ENCODE peak calls at places on chromosome 15, in five cellular contexts. One of them, this sample, is unnamed.
A peak's percentile ranks its signal among the peaks of the same experiment; 100 is the strongest.

GRCh38 chr15:69390575-69390974 is 23.6 kb upstream of the KIF23 start:
- DNase-seq in tibial nerve: no peak
- DNase-seq in epithelial cell of esophagus: peak; percentile 90
- DNase-seq in dorsolateral prefrontal cortex: no peak
- DNase-seq in right lobe of liver: no peak
- DNase-seq in this sample: no peak

GRCh38 chr15:83499476-83499875 is 52.3 kb downstream of the SH3GL3 start:
- DNase-seq in tibial nerve: no peak
- DNase-seq in right lobe of liver: no peak
- DNase-seq in epithelial cell of esophagus: no peak
- DNase-seq in dorsolateral prefrontal cortex: no peak
- DNase-seq in this sample: no peak

GRCh38 chr15:29103825-29104565 is 165.6 kb downstream of the NSMCE3 start:
- DNase-seq in tibial nerve: peak; percentile 44
- DNase-seq in right lobe of liver: no peak
- DNase-seq in dorsolateral prefrontal cortex: peak; percentile 88
- DNase-seq in epithelial cell of esophagus: peak; percentile 70
- DNase-seq in this sample: no peak

GRCh38 chr15:51336011-51336410 is 2.4 kb downstream of the CYP19A1 start:
- DNase-seq in epithelial cell of esophagus: no peak
- DNase-seq in right lobe of liver: no peak
- DNase-seq in tibial nerve: no peak
- DNase-seq in dorsolateral prefrontal cortex: no peak
- DNase-seq in this sample: no peak

GRCh38 chr15:50377867-50378751 is 23.1 kb upstream of the GABPB1 start:
- DNase-seq in right lobe of liver: no peak
- DNase-seq in epithelial cell of esophagus: no peak
- DNase-seq in dorsolateral prefrontal cortex: no peak
- DNase-seq in tibial nerve: no peak
- DNase-seq in this sample: no peak

GRCh38 chr15:75729304-75730069 is 16.8 kb upstream of the CSPG4 start:
- DNase-seq in dorsolateral prefrontal cortex: no peak
- DNase-seq in epithelial cell of esophagus: no peak
- DNase-seq in right lobe of liver: no peak
- DNase-seq in tibial nerve: no peak
- DNase-seq in this sample: no peak

GRCh38 chr15:68574629-68575028 is 4.2 kb upstream of the CORO2B start:
- DNase-seq in epithelial cell of esophagus: no peak
- DNase-seq in right lobe of liver: no peak
- DNase-seq in tibial nerve: no peak
- DNase-seq in dorsolateral prefrontal cortex: no peak
- DNase-seq in this sample: no peak

GRCh38 chr15:77145370-77145769 is 74.5 kb upstream of the TSPAN3 start:
- DNase-seq in tibial nerve: no peak
- DNase-seq in right lobe of liver: no peak
- DNase-seq in dorsolateral prefrontal cortex: no peak
- DNase-seq in epithelial cell of esophagus: no peak
- DNase-seq in this sample: no peak

GRCh38 chr15:79352206-79352605 is 41.3 kb downstream of the TMED3 start:
- DNase-seq in right lobe of liver: no peak
- DNase-seq in tibial nerve: no peak
- DNase-seq in epithelial cell of esophagus: no peak
- DNase-seq in dorsolateral prefrontal cortex: no peak
- DNase-seq in this sample: no peak

GRCh38 chr15:98719169-98719515 is 70.8 kb downstream of the IGF1R start:
- DNase-seq in epithelial cell of esophagus: no peak
- DNase-seq in right lobe of liver: no peak
- DNase-seq in dorsolateral prefrontal cortex: no peak
- DNase-seq in tibial nerve: no peak
- DNase-seq in this sample: no peak

GRCh38 chr15:35737521-35737920 is 191.6 kb upstream of the DPH6 start:
- DNase-seq in dorsolateral prefrontal cortex: no peak
- DNase-seq in right lobe of liver: no peak
- DNase-seq in tibial nerve: no peak
- DNase-seq in epithelial cell of esophagus: no peak
- DNase-seq in this sample: no peak

GRCh38 chr15:92653836-92654524 is 1.6 kb downstream of the FAM174B start:
- DNase-seq in tibial nerve: no peak
- DNase-seq in right lobe of liver: peak; percentile 28
- DNase-seq in epithelial cell of esophagus: no peak
- DNase-seq in dorsolateral prefrontal cortex: no peak
- DNase-seq in this sample: no peak

GRCh38 chr15:90344632-90345031 is 7.5 kb upstream of the ZNF774 start:
- DNase-seq in right lobe of liver: no peak
- DNase-seq in dorsolateral prefrontal cortex: no peak
- DNase-seq in epithelial cell of esophagus: no peak
- DNase-seq in tibial nerve: no peak
- DNase-seq in this sample: no peak

GRCh38 chr15:63381301-63382192 is at the start of gene CA12:
- DNase-seq in epithelial cell of esophagus: peak; percentile 76
- DNase-seq in tibial nerve: no peak
- DNase-seq in dorsolateral prefrontal cortex: no peak
- DNase-seq in right lobe of liver: no peak
- DNase-seq in this sample: no peak

GRCh38 chr15:50066202-50066601 is 52.8 kb downstream of the ATP8B4 start:
- DNase-seq in epithelial cell of esophagus: peak; percentile 24
- DNase-seq in right lobe of liver: no peak
- DNase-seq in dorsolateral prefrontal cortex: no peak
- DNase-seq in tibial nerve: no peak
- DNase-seq in this sample: no peak

GRCh38 chr15:94119215-94119815 is 112.0 kb upstream of the MCTP2 start:
- DNase-seq in tibial nerve: peak; percentile 33
- DNase-seq in dorsolateral prefrontal cortex: no peak
- DNase-seq in right lobe of liver: no peak
- DNase-seq in epithelial cell of esophagus: no peak
- DNase-seq in this sample: no peak

GRCh38 chr15:31255176-31255510 is 71.5 kb upstream of the KLF13 start:
- DNase-seq in tibial nerve: no peak
- DNase-seq in dorsolateral prefrontal cortex: no peak
- DNase-seq in right lobe of liver: no peak
- DNase-seq in epithelial cell of esophagus: no peak
- DNase-seq in this sample: no peak

GRCh38 chr15:94671845-94672524 is 440.6 kb downstream of the MCTP2 start:
- DNase-seq in epithelial cell of esophagus: no peak
- DNase-seq in dorsolateral prefrontal cortex: no peak
- DNase-seq in tibial nerve: peak; percentile 31
- DNase-seq in right lobe of liver: no peak
- DNase-seq in this sample: no peak

GRCh38 chr15:91380114-91380513 is 280.1 kb downstream of the SV2B start:
- DNase-seq in dorsolateral prefrontal cortex: no peak
- DNase-seq in tibial nerve: no peak
- DNase-seq in right lobe of liver: no peak
- DNase-seq in epithelial cell of esophagus: peak; percentile 24
- DNase-seq in this sample: no peak

GRCh38 chr15:35980719-35981118 is 434.8 kb upstream of the DPH6 start:
- DNase-seq in epithelial cell of esophagus: peak; percentile 35
- DNase-seq in dorsolateral prefrontal cortex: no peak
- DNase-seq in tibial nerve: no peak
- DNase-seq in right lobe of liver: no peak
- DNase-seq in this sample: no peak

GRCh38 chr15:87154771-87155170 is 1075.1 kb downstream of the AGBL1 start:
- DNase-seq in epithelial cell of esophagus: peak; percentile 95
- DNase-seq in tibial nerve: no peak
- DNase-seq in right lobe of liver: no peak
- DNase-seq in dorsolateral prefrontal cortex: no peak
- DNase-seq in this sample: no peak

GRCh38 chr15:68151277-68151676 is 53.9 kb downstream of the CALML4 start:
- DNase-seq in epithelial cell of esophagus: peak; percentile 47
- DNase-seq in dorsolateral prefrontal cortex: no peak
- DNase-seq in right lobe of liver: no peak
- DNase-seq in tibial nerve: no peak
- DNase-seq in this sample: no peak

DNA sequence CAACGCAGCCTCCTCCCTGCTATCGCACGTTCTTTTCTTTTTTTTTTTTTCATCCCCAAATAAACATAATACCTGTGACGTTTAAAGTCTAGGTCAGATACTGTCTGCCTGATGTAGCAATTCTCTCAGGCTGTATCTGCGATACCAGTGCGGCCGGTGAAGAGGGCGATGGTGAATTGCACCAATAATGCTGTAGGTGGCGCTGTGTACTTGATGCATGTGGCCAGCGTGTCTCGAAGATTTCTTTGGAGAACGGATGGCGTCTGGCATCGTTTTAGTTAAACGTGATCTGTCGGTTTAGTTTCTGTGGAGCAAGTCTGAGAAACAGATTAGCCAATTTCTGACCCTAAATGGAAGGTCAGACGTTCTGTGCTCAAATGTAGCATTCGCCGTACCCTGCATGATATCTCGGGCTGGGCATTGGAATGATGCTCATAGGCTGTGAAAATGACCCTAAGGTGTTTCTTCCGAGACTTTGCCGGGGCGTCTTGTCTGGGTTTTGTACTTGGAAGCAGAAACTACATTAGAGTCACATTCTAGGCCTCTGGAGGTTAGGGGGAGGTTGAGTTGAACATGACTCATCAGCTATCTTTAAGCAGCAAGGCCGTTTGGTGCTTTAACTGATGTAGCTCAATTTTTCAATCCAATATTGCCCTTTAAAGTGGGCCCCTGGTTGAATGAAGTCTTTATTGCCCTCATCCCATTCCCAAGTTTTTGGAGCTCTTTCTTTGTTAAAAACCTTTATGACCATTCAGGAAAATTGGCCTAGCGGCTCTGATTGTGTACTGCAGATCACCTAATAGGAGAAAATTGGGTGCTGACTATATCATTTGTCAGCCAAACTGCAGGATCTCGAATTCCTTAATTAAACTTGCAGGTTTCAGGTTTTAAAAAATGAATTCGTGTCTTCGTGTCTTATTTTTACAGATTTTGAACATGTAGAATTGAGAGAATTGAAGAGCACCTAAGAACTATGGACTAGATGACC is 80.0 kb downstream of the SQOR start:
- DNase-seq in dorsolateral prefrontal cortex: peak; percentile 63
- DNase-seq in tibial nerve: peak; percentile 71
- DNase-seq in epithelial cell of esophagus: peak; percentile 76
- DNase-seq in right lobe of liver: peak; percentile 57
- DNase-seq in this sample: peak; percentile 84
- H3K4me3 ChIP-seq in dorsolateral prefrontal cortex: no peak overlapping the region
- H3K4me3 ChIP-seq in tibial nerve: no peak overlapping the region
- H3K4me3 ChIP-seq in epithelial cell of esophagus: no peak overlapping the region
- H3K4me3 ChIP-seq in right lobe of liver: no peak overlapping the region
- H3K4me3 ChIP-seq in this sample: peak overlapping the region; percentile 20

GRCh38 chr15:81182031-81182745 is 14.5 kb upstream of the IL16 start:
- DNase-seq in right lobe of liver: no peak
- DNase-seq in epithelial cell of esophagus: no peak
- DNase-seq in dorsolateral prefrontal cortex: no peak
- DNase-seq in tibial nerve: no peak
- DNase-seq in this sample: no peak
- H3K4me3 ChIP-seq in right lobe of liver: no peak overlapping the region
- H3K4me3 ChIP-seq in epithelial cell of esophagus: no peak overlapping the region
- H3K4me3 ChIP-seq in dorsolateral prefrontal cortex: no peak overlapping the region
- H3K4me3 ChIP-seq in tibial nerve: peak overlapping the region; percentile 35
- H3K4me3 ChIP-seq in this sample: peak overlapping the region; percentile 14

GRCh38 chr15:40183636-40184463 is 23.0 kb downstream of the BUB1B start:
- DNase-seq in right lobe of liver: no peak
- DNase-seq in epithelial cell of esophagus: no peak
- DNase-seq in dorsolateral prefrontal cortex: no peak
- DNase-seq in tibial nerve: no peak
- DNase-seq in this sample: no peak
- H3K4me3 ChIP-seq in right lobe of liver: no peak overlapping the region
- H3K4me3 ChIP-seq in epithelial cell of esophagus: no peak overlapping the region
- H3K4me3 ChIP-seq in dorsolateral prefrontal cortex: no peak overlapping the region
- H3K4me3 ChIP-seq in tibial nerve: no peak overlapping the region
- H3K4me3 ChIP-seq in this sample: no peak overlapping the region

DNA sequence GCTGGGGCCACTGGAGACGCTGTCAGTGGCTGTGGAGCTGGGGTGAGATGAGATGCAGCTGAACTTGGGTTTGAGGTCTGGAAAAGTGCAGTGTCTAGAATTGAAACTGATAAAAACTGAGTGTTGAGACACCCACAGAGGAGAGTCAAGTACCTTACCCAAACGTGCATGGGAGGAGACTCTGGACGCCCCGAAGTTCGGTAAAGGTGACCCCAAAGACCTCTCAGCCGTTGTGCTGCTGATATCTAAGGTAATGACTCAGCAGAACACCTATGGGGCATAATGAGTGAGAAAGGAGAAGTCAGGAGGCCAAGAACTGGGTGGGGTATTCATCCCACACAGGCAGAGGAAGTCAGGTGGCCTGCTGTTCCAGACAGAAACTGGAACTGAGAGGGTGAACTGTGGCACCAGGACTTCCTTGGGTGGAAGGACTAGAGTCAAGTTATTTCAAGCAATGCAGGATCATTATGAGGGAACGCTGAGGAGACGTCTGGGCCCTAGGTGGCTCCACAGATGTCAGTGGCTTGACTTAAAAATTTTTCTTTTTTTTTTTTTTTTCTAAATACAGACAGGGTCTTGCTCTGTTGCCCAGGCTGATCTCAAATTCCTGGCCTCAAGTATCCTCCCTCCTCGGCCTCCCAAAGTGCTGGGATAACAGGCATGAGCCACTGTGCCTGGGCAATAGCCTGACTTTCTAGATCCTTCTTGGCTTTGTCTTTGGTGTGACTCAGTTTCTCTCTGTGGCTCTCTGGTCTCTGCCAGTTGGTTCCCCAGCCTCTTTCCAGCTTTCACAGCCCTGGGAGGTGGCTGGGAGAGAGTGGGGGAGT is 67.6 kb upstream of the GCNT3 start:
- DNase-seq in tibial nerve: no peak
- DNase-seq in epithelial cell of esophagus: peak; percentile 18
- DNase-seq in right lobe of liver: peak; percentile 43
- DNase-seq in dorsolateral prefrontal cortex: no peak
- DNase-seq in this sample: no peak
- H3K4me3 ChIP-seq in tibial nerve: no peak overlapping the region
- H3K4me3 ChIP-seq in epithelial cell of esophagus: no peak overlapping the region
- H3K4me3 ChIP-seq in right lobe of liver: no peak overlapping the region
- H3K4me3 ChIP-seq in dorsolateral prefrontal cortex: no peak overlapping the region
- H3K4me3 ChIP-seq in this sample: no peak overlapping the region

GRCh38 chr15:56247266-56247665 is 3.6 kb upstream of the RFX7 start:
- DNase-seq in tibial nerve: no peak
- DNase-seq in epithelial cell of esophagus: no peak
- DNase-seq in right lobe of liver: no peak
- DNase-seq in dorsolateral prefrontal cortex: no peak
- DNase-seq in this sample: no peak
- H3K4me3 ChIP-seq in tibial nerve: no peak overlapping the region
- H3K4me3 ChIP-seq in epithelial cell of esophagus: no peak overlapping the region
- H3K4me3 ChIP-seq in right lobe of liver: no peak overlapping the region
- H3K4me3 ChIP-seq in dorsolateral prefrontal cortex: no peak overlapping the region
- H3K4me3 ChIP-seq in this sample: no peak overlapping the region

GRCh38 chr15:101009176-101009575 is 90.0 kb downstream of the LRRK1 start:
- DNase-seq in right lobe of liver: no peak
- DNase-seq in dorsolateral prefrontal cortex: no peak
- DNase-seq in tibial nerve: no peak
- DNase-seq in epithelial cell of esophagus: no peak
- DNase-seq in this sample: no peak
- H3K4me3 ChIP-seq in right lobe of liver: no peak overlapping the region
- H3K4me3 ChIP-seq in dorsolateral prefrontal cortex: no peak overlapping the region
- H3K4me3 ChIP-seq in tibial nerve: no peak overlapping the region
- H3K4me3 ChIP-seq in epithelial cell of esophagus: no peak overlapping the region
- H3K4me3 ChIP-seq in this sample: no peak overlapping the region